ENCODE peak calls at places on chromosomes 7 and 10, in eight cellular contexts. P, S, R, B, Z, M, Y and V are unnamed samples. For H3K4me1, the result is how much of the 10 kb centered on the place peaks cover.

GRCh38 chr7:121428857-121429489 is 32.9 kb upstream of the FAM3C start:
- DNase-seq in B (no peak), P (no peak), R (no peak), Y (no peak), S (no peak), M (no peak), Z (no peak), V (no peak)

GRCh38 chr7:1290262-1291039 is 57.8 kb downstream of the UNCX start:
- DNase-seq in R (no peak), M (no peak), S (no peak), P (peak), Y (no peak), Z (no peak), B (no peak), V (peak)

GRCh38 chr7:99562832-99563231 is 4.4 kb downstream of the ZNF655 start:
- DNase-seq in Y (peak), S (no peak), M (no peak), R (no peak), B (no peak), Z (no peak), P (no peak), V (no peak)

GRCh38 chr7:74283858-74284447 is 5.3 kb upstream of the CLIP2 start:
- DNase-seq in P (no peak), B (no peak), Y (no peak), M (no peak), S (no peak), Z (no peak), R (no peak), V (no peak)

GRCh38 chr10:96651998-96652431 is 65.2 kb upstream of the TM9SF3 start:
- DNase-seq in M (no peak), R (no peak), Z (no peak), P (no peak), S (no peak), B (no peak), Y (no peak), V (no peak)

GRCh38 chr10:49629286-49629915 is 15.6 kb downstream of the CHAT start:
- DNase-seq in Z (no peak), S (peak), R (peak), P (no peak), B (no peak), M (no peak), Y (no peak), V (no peak)

GRCh38 chr10:87691515-87692070 is 31.9 kb downstream of the PAPSS2 start:
- DNase-seq in P (no peak), S (no peak), R (no peak), Z (no peak), B (no peak), Y (no peak), M (no peak), V (no peak)

GRCh38 chr10:89384474-89385324 is 6.8 kb downstream of the IFIT1B start:
- DNase-seq in Y (no peak), Z (no peak), M (no peak), R (no peak), P (no peak), B (no peak), S (no peak), V (no peak)

GRCh38 chr10:71748671-71749191 is 24.6 kb downstream of the VSIR start:
- DNase-seq in B (peak), R (peak), P (no peak), M (peak), Z (no peak), S (peak), Y (no peak), V (no peak)

GRCh38 chr10:69419096-69419760 is 2.5 kb upstream of the TACR2 start:
- DNase-seq in Y (no peak), M (no peak), Z (no peak), B (no peak), P (no peak), R (peak), S (peak), V (no peak)

GRCh38 chr7:1281068-1281467 is 48.4 kb downstream of the UNCX start:
- DNase-seq in S (no peak), R (no peak), Z (no peak), M (no peak), Y (no peak), B (no peak), P (no peak), V (no peak)

GRCh38 chr10:128322106-128322505 is 195.9 kb upstream of the MKI67 start:
- DNase-seq in Y (no peak), P (no peak), B (no peak), R (no peak), Z (no peak), S (no peak), M (no peak), V (no peak)

GRCh38 chr7:51366172-51366728 is 49.6 kb upstream of the COBL start:
- DNase-seq in P (no peak), B (no peak), R (no peak), Z (no peak), M (no peak), S (no peak), Y (no peak), V (no peak)

GRCh38 chr7:2403718-2404648 is 572 bp downstream of the CHST12 start:
- DNase-seq in Z (no peak), M (no peak), Y (peak), R (peak), P (peak), B (peak), S (peak), V (no peak)

GRCh38 chr7:47610506-47611044 is 28.7 kb upstream of the TNS3 start:
- DNase-seq in P (no peak), B (no peak), Y (peak), M (no peak), Z (no peak), R (no peak), S (no peak), V (no peak)

GRCh38 chr10:6162589-6163356 is 40.0 kb upstream of the PFKFB3 start:
- DNase-seq in S (no peak), M (no peak), R (no peak), Y (no peak), Z (no peak), B (peak), P (no peak), V (no peak)

GRCh38 chr7:139959718-139960117 is 103.0 kb downstream of the PARP12 start:
- DNase-seq in P (no peak), S (no peak), Z (no peak), Y (no peak), B (no peak), R (no peak), M (no peak), V (no peak)

GRCh38 chr7:146094356-146094755 is 22.2 kb upstream of the CNTNAP2 start:
- DNase-seq in B (no peak), M (no peak), S (no peak), P (no peak), R (no peak), Y (no peak), Z (no peak), V (no peak)

GRCh38 chr7:146096994-146097393 is 19.6 kb upstream of the CNTNAP2 start:
- DNase-seq in Y (no peak), M (no peak), S (no peak), B (no peak), P (no peak), R (no peak), Z (peak), V (no peak)
- TF ChIP-seq CTCF in Y (no peak), M (no peak), S (no peak), B (no peak), P (no peak), R (no peak), Z (peak), V (no peak)

GRCh38 chr10:16947071-16947470 is 129.8 kb upstream of the RSU1 start:
- DNase-seq in P (no peak), S (no peak), M (no peak), Z (no peak), B (no peak), R (no peak), Y (no peak), V (no peak)
- H3K4me1 ChIP-seq in P (under half), S (under half), M (under half), Z (under half), B (under half), R (under half), Y (under half), V (under half)

DNA sequence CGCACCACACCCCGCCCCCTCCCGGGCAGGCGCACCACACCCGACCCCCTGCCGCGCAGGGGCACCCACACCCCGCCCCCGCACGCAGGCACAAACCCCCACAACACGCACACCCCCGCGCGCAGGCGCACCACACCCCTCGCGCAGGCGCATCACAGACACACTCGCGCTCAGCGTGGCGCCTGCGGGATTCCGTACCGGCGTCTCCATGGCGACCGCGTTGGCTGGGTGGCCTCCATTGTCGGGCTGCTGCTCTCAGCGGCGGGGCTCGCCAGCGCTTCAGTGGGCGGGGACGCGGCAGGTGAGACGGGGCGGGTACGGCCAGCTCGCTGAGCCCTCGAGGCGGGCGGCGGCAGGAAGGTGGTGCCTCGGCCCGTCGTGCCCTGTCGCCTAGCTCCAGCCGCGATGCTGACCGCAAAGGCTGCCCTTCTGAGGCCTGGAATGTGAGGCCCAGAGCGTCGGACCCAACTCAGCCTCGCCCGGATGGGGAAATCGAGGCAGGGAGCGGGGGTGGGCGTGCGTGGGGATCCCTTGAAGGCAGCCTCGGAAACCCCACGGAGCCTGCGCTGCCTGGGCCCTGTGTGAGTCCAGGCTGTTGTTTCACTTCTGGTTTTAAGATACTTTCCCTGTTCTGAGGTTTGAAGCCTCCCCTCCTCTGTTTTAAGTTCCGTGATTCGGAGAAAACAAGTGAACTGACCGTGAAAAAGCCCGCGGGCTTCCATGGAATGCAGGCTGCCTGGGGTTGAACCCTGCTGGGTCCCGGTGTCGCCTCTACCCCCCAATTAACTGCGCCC is at the start of gene LRRC27:
- DNase-seq in Z (peak), B (peak), Y (peak), S (peak), P (peak), M (peak), R (peak), V (peak)
- TF ChIP-seq POLR2A in Z (peak), B (no peak), Y (peak), S (no peak), P (peak), M (no peak), R (peak), V (peak)

GRCh38 chr10:117135480-117136140 is 2.5 kb downstream of the VAX1 start:
- DNase-seq in Z (no peak), R (no peak), Y (no peak), P (no peak), B (no peak), S (no peak), M (no peak), V (no peak)

GRCh38 chr10:117136391-117136975 is 1.6 kb downstream of the VAX1 start:
- DNase-seq in M (no peak), Y (no peak), P (no peak), R (no peak), S (no peak), B (no peak), Z (no peak), V (no peak)

GRCh38 chr10:117133273-117134083 is 4.6 kb downstream of the VAX1 start:
- DNase-seq in M (no peak), P (no peak), R (no peak), S (no peak), Z (no peak), Y (no peak), B (no peak), V (no peak)

GRCh38 chr10:117134084-117135025 is 3.7 kb downstream of the VAX1 start:
- DNase-seq in Z (no peak), B (no peak), Y (no peak), R (no peak), S (no peak), P (no peak), M (no peak), V (no peak)

DNA sequence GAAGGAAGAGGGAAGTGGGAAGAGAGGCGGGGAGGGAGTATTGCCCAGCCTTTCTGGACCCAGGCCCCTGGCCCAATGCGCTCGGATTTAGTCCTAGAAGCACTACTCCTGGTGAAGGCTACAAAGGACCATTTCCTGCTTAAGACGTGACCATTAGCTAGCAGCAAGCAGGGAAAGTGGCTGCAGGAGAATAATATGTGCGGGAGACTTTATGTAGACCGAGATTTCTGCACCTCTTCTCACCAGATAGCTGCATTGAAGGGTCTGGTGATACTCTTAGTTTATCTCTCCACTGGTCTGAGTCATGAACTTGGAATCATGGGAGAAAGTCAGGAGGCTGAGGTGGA is 3.1 kb downstream of the VAX1 start:
- DNase-seq in B (no peak), R (no peak), S (no peak), P (no peak), Z (no peak), Y (no peak), M (no peak), V (no peak)
- TF ChIP-seq CTCF in B (no peak), R (no peak), S (no peak), P (no peak), Z (no peak), Y (no peak), M (no peak), V (no peak)

DNA sequence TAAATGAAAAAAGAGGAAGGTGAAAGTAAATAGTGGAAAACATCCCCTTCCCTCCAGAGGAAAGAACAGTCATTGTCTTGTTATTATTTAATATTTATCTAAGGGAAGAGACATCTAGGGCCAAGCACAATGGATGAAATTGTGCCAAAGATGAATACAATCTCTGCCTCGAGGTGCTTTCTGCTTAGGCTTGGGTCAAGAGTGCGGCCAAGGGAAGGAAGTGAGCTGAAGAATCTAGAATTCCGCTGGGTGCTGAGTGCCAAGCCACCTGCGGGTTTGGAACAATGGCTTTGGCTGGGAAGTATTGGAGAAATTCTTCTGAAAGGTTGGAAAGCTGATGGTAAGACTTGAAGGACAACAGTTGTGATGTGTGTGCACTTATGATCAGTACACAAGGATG is 531.3 kb upstream of the FZD8 start:
- DNase-seq in Y (no peak), Z (no peak), R (no peak), P (no peak), M (peak), B (no peak), S (no peak), V (no peak)
- H3K4me1 ChIP-seq in Y (under half), Z (under half), R (under half), P (under half), M (under half), B (under half), S (under half), V (under half)

DNA sequence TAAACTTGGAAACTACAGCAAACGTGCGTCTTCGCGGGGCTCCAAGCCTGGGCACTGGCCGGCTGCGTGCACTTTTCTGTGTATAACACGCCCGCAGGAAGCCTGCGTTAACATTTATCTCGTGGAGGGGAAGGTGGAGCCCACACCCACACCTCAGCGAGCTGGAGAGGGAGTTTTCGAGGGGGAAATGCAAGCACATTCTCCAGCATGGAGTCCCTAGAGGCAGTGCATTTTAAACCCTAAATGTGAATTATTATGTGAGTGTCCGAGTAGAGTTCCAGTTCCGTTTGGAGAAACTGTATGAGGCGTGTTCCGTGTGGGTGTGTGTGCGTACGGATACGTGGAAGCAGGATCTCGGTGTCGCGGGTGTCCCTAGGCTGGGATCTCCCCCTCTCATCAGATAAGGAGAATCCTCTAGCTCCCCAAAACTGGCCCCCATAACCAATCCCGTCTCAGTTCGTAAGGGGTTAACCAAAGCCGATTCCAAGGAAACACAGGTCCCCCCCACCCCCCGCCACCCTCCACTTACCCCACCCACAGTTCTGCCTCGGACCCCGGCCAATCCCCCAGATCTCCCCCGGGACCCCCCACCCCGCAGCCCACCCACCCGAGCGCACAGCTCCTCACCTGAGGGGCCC is 403 bp downstream of the CDK6 start:
- DNase-seq in M (no peak), S (peak), Y (peak), P (peak), B (peak), Z (no peak), R (no peak), V (peak)
- TF ChIP-seq POLR2A in M (no peak), S (no peak), Y (no peak), P (no peak), B (no peak), Z (no peak), R (no peak), V (no peak)

DNA sequence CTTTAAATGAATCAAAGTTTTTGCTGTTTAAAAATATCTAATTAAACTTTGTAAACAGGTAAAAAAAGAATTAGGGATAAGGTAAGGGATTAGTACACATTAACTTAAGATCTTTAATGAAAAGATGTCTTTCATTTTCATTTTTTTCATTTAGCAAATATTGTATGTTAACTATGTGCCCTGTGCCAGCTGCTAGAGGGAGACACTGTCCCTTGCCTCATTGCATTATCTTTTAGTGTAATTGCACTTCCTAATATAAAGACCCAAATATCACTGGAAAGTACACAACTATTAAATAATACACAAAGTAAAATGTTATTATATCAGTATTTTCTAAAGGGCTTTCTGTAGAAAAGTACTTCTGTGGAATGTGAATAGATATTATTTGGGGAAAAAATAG is 102.7 kb downstream of the GPR37 start:
- DNase-seq in Z (no peak), S (no peak), R (no peak), B (no peak), Y (no peak), P (no peak), M (no peak), V (no peak)
- TF ChIP-seq CTCF in Z (no peak), S (no peak), R (no peak), B (no peak), Y (no peak), P (no peak), M (no peak), V (no peak)